ENCODE peak calls at places on chromosomes 2 and 18, in seven cellular contexts. One of them, this sample, is unnamed.

GRCh38 chr2:180071797-180072196 is 64.7 kb upstream of the CWC22 start:
- DNase-seq in stimulated activated CD4-positive, alpha-beta T cell treated with anti-CD3 and anti-CD28 coated beads, Interleukin-2, amount 100 ng/mL, for 4 hours: no peak
- DNase-seq in caudate nucleus: no peak
- DNase-seq in heart left ventricle: no peak
- DNase-seq in upper lobe of right lung: no peak
- DNase-seq in activated CD4-positive, CD25-positive, alpha-beta regulatory T cell: no peak
- DNase-seq in stimulated activated CD8-positive, alpha-beta memory T cell treated with anti-CD3 and anti-CD28 coated beads, Interleukin-7, amount 100 ng/mL, for 48 hours: no peak
- DNase-seq in this sample: no peak

GRCh38 chr2:99656938-99657337 is 167.1 kb upstream of the REV1 start:
- DNase-seq in stimulated activated CD4-positive, alpha-beta T cell treated with anti-CD3 and anti-CD28 coated beads, Interleukin-2, amount 100 ng/mL, for 4 hours: no peak
- DNase-seq in caudate nucleus: no peak
- DNase-seq in heart left ventricle: peak
- DNase-seq in upper lobe of right lung: no peak
- DNase-seq in activated CD4-positive, CD25-positive, alpha-beta regulatory T cell: no peak
- DNase-seq in stimulated activated CD8-positive, alpha-beta memory T cell treated with anti-CD3 and anti-CD28 coated beads, Interleukin-7, amount 100 ng/mL, for 48 hours: no peak
- DNase-seq in this sample: no peak

GRCh38 chr2:61423714-61424113 is 47.2 kb downstream of the USP34 start:
- DNase-seq in stimulated activated CD4-positive, alpha-beta T cell treated with anti-CD3 and anti-CD28 coated beads, Interleukin-2, amount 100 ng/mL, for 4 hours: no peak
- DNase-seq in caudate nucleus: no peak
- DNase-seq in heart left ventricle: no peak
- DNase-seq in upper lobe of right lung: no peak
- DNase-seq in activated CD4-positive, CD25-positive, alpha-beta regulatory T cell: no peak
- DNase-seq in stimulated activated CD8-positive, alpha-beta memory T cell treated with anti-CD3 and anti-CD28 coated beads, Interleukin-7, amount 100 ng/mL, for 48 hours: no peak
- DNase-seq in this sample: no peak

GRCh38 chr18:79629606-79630005 is 50.0 kb upstream of the CTDP1 start:
- DNase-seq in stimulated activated CD4-positive, alpha-beta T cell treated with anti-CD3 and anti-CD28 coated beads, Interleukin-2, amount 100 ng/mL, for 4 hours: no peak
- DNase-seq in caudate nucleus: no peak
- DNase-seq in heart left ventricle: no peak
- DNase-seq in upper lobe of right lung: peak
- DNase-seq in activated CD4-positive, CD25-positive, alpha-beta regulatory T cell: no peak
- DNase-seq in stimulated activated CD8-positive, alpha-beta memory T cell treated with anti-CD3 and anti-CD28 coated beads, Interleukin-7, amount 100 ng/mL, for 48 hours: no peak
- DNase-seq in this sample: no peak

GRCh38 chr2:197873293-197873701 is 68.9 kb downstream of the PLCL1 start:
- DNase-seq in stimulated activated CD4-positive, alpha-beta T cell treated with anti-CD3 and anti-CD28 coated beads, Interleukin-2, amount 100 ng/mL, for 4 hours: no peak
- DNase-seq in caudate nucleus: no peak
- DNase-seq in heart left ventricle: peak
- DNase-seq in upper lobe of right lung: no peak
- DNase-seq in activated CD4-positive, CD25-positive, alpha-beta regulatory T cell: no peak
- DNase-seq in stimulated activated CD8-positive, alpha-beta memory T cell treated with anti-CD3 and anti-CD28 coated beads, Interleukin-7, amount 100 ng/mL, for 48 hours: no peak
- DNase-seq in this sample: no peak

GRCh38 chr2:171957061-171957460 is 34.8 kb downstream of the HAT1 start:
- DNase-seq in stimulated activated CD4-positive, alpha-beta T cell treated with anti-CD3 and anti-CD28 coated beads, Interleukin-2, amount 100 ng/mL, for 4 hours: no peak
- DNase-seq in caudate nucleus: no peak
- DNase-seq in heart left ventricle: no peak
- DNase-seq in upper lobe of right lung: no peak
- DNase-seq in activated CD4-positive, CD25-positive, alpha-beta regulatory T cell: no peak
- DNase-seq in stimulated activated CD8-positive, alpha-beta memory T cell treated with anti-CD3 and anti-CD28 coated beads, Interleukin-7, amount 100 ng/mL, for 48 hours: no peak
- DNase-seq in this sample: no peak

GRCh38 chr2:115939902-115940301 is 1497.5 kb downstream of the DPP10 start:
- DNase-seq in stimulated activated CD4-positive, alpha-beta T cell treated with anti-CD3 and anti-CD28 coated beads, Interleukin-2, amount 100 ng/mL, for 4 hours: no peak
- DNase-seq in caudate nucleus: no peak
- DNase-seq in heart left ventricle: no peak
- DNase-seq in upper lobe of right lung: no peak
- DNase-seq in activated CD4-positive, CD25-positive, alpha-beta regulatory T cell: no peak
- DNase-seq in stimulated activated CD8-positive, alpha-beta memory T cell treated with anti-CD3 and anti-CD28 coated beads, Interleukin-7, amount 100 ng/mL, for 48 hours: no peak
- DNase-seq in this sample: no peak

GRCh38 chr2:27308359-27308875 is at the start of gene UCN:
- DNase-seq in stimulated activated CD4-positive, alpha-beta T cell treated with anti-CD3 and anti-CD28 coated beads, Interleukin-2, amount 100 ng/mL, for 4 hours: no peak
- DNase-seq in caudate nucleus: no peak
- DNase-seq in heart left ventricle: peak
- DNase-seq in upper lobe of right lung: no peak
- DNase-seq in activated CD4-positive, CD25-positive, alpha-beta regulatory T cell: no peak
- DNase-seq in stimulated activated CD8-positive, alpha-beta memory T cell treated with anti-CD3 and anti-CD28 coated beads, Interleukin-7, amount 100 ng/mL, for 48 hours: no peak
- DNase-seq in this sample: peak

GRCh38 chr2:246489-247145 is 17.2 kb downstream of the SH3YL1 start:
- DNase-seq in stimulated activated CD4-positive, alpha-beta T cell treated with anti-CD3 and anti-CD28 coated beads, Interleukin-2, amount 100 ng/mL, for 4 hours: no peak
- DNase-seq in caudate nucleus: no peak
- DNase-seq in heart left ventricle: no peak
- DNase-seq in upper lobe of right lung: no peak
- DNase-seq in activated CD4-positive, CD25-positive, alpha-beta regulatory T cell: no peak
- DNase-seq in stimulated activated CD8-positive, alpha-beta memory T cell treated with anti-CD3 and anti-CD28 coated beads, Interleukin-7, amount 100 ng/mL, for 48 hours: no peak
- DNase-seq in this sample: peak

GRCh38 chr18:1370552-1370951 is 465.9 kb downstream of the ADCYAP1 start:
- DNase-seq in stimulated activated CD4-positive, alpha-beta T cell treated with anti-CD3 and anti-CD28 coated beads, Interleukin-2, amount 100 ng/mL, for 4 hours: no peak
- DNase-seq in caudate nucleus: no peak
- DNase-seq in heart left ventricle: no peak
- DNase-seq in upper lobe of right lung: no peak
- DNase-seq in activated CD4-positive, CD25-positive, alpha-beta regulatory T cell: no peak
- DNase-seq in stimulated activated CD8-positive, alpha-beta memory T cell treated with anti-CD3 and anti-CD28 coated beads, Interleukin-7, amount 100 ng/mL, for 48 hours: no peak
- DNase-seq in this sample: no peak

GRCh38 chr2:234241656-234242445 is 191.3 kb downstream of the SPP2 start:
- DNase-seq in stimulated activated CD4-positive, alpha-beta T cell treated with anti-CD3 and anti-CD28 coated beads, Interleukin-2, amount 100 ng/mL, for 4 hours: no peak
- DNase-seq in caudate nucleus: no peak
- DNase-seq in heart left ventricle: no peak
- DNase-seq in upper lobe of right lung: no peak
- DNase-seq in activated CD4-positive, CD25-positive, alpha-beta regulatory T cell: no peak
- DNase-seq in stimulated activated CD8-positive, alpha-beta memory T cell treated with anti-CD3 and anti-CD28 coated beads, Interleukin-7, amount 100 ng/mL, for 48 hours: no peak
- DNase-seq in this sample: no peak

GRCh38 chr2:64243081-64244048 is 99.1 kb upstream of the PELI1 start:
- DNase-seq in stimulated activated CD4-positive, alpha-beta T cell treated with anti-CD3 and anti-CD28 coated beads, Interleukin-2, amount 100 ng/mL, for 4 hours: no peak
- DNase-seq in caudate nucleus: no peak
- DNase-seq in heart left ventricle: no peak
- DNase-seq in upper lobe of right lung: no peak
- DNase-seq in activated CD4-positive, CD25-positive, alpha-beta regulatory T cell: no peak
- DNase-seq in stimulated activated CD8-positive, alpha-beta memory T cell treated with anti-CD3 and anti-CD28 coated beads, Interleukin-7, amount 100 ng/mL, for 48 hours: no peak
- DNase-seq in this sample: no peak

This sample was measured in DND-41.